ENCODE peak calls at places on chromosomes 12 and 14, in six cellular contexts. L, P, K, Z, H and M are unnamed samples.

GRCh38 chr14:57747036-57747435 is 118.9 kb downstream of the SLC35F4 start:
- DNase-seq in L (no peak), Z (no peak), P (peak), H (no peak), K (no peak), M (peak)

GRCh38 chr14:63663428-63664142 is 21.9 kb upstream of the WDR89 start:
- DNase-seq in Z (peak), K (peak), P (peak), L (no peak), H (no peak), M (no peak)

GRCh38 chr12:13342971-13343370 is 146.4 kb downstream of the EMP1 start:
- DNase-seq in L (no peak), K (no peak), Z (no peak), H (no peak), P (no peak), M (no peak)

GRCh38 chr12:53290661-53291060 is 4.7 kb upstream of the PFDN5 start:
- DNase-seq in P (no peak), Z (no peak), K (no peak), H (no peak), L (no peak), M (no peak)

GRCh38 chr12:97745406-97746101 is 282.9 kb downstream of the RMST start:
- DNase-seq in L (no peak), K (no peak), H (no peak), Z (no peak), P (no peak), M (no peak)

GRCh38 chr14:99055816-99056215 is 216.2 kb downstream of the BCL11B start:
- DNase-seq in L (no peak), H (no peak), K (no peak), Z (no peak), P (no peak), M (no peak)

GRCh38 chr12:13173537-13173936 is 23.0 kb upstream of the EMP1 start:
- DNase-seq in L (no peak), P (no peak), Z (no peak), H (peak), K (peak), M (peak)

GRCh38 chr14:23121401-23121800 is 2.3 kb upstream of the CEBPE start:
- DNase-seq in L (no peak), K (no peak), H (no peak), Z (no peak), P (no peak), M (peak)

GRCh38 chr12:13313886-13314285 is 117.4 kb downstream of the EMP1 start:
- DNase-seq in H (no peak), Z (no peak), P (no peak), K (no peak), L (no peak), M (no peak)

GRCh38 chr12:96912943-96913342 is 5.9 kb downstream of the NEDD1 start:
- DNase-seq in Z (no peak), P (no peak), K (no peak), H (no peak), L (no peak), M (no peak)

GRCh38 chr12:30047499-30048262 is 263.9 kb upstream of the TMTC1 start:
- DNase-seq in K (no peak), H (no peak), L (no peak), Z (no peak), P (no peak), M (peak)

GRCh38 chr12:18250313-18250916 is 10.9 kb upstream of the PIK3C2G start:
- DNase-seq in Z (peak), H (no peak), L (peak), P (peak), K (peak), M (peak)

GRCh38 chr12:52895726-52896189 is 9.1 kb downstream of the KRT8 start:
- DNase-seq in H (no peak), K (no peak), Z (no peak), L (no peak), P (peak), M (no peak)

GRCh38 chr14:34875031-34875922 is at the start of gene BAZ1A:
- DNase-seq in Z (peak), L (peak), P (peak), K (peak), H (peak), M (peak)

GRCh38 chr14:34874386-34875030 is 652 bp downstream of the BAZ1A start:
- DNase-seq in Z (peak), L (peak), K (peak), H (no peak), P (peak), M (peak)

GRCh38 chr14:34873591-34874385 is 1.4 kb downstream of the BAZ1A start:
- DNase-seq in L (peak), Z (no peak), P (peak), K (peak), H (peak), M (peak)

GRCh38 chr14:34867199-34867598 is 8.0 kb downstream of the BAZ1A start:
- DNase-seq in P (no peak), H (no peak), L (no peak), K (no peak), Z (no peak), M (no peak)

GRCh38 chr14:34872822-34873590 is 2.2 kb downstream of the BAZ1A start:
- DNase-seq in H (no peak), Z (peak), P (peak), L (no peak), K (no peak), M (no peak)
- TF ChIP-seq MYC in H (peak), Z (peak), P (peak), L (no peak), K (peak), M (no peak)

GRCh38 chr14:93974833-93975232 is 1.5 kb downstream of the ASB2 start:
- DNase-seq in L (no peak), Z (no peak), K (peak), H (no peak), P (no peak), M (no peak)
- TF ChIP-seq POLR2A in L (no peak), Z (no peak), K (no peak), H (no peak), P (no peak), M (no peak)

DNA sequence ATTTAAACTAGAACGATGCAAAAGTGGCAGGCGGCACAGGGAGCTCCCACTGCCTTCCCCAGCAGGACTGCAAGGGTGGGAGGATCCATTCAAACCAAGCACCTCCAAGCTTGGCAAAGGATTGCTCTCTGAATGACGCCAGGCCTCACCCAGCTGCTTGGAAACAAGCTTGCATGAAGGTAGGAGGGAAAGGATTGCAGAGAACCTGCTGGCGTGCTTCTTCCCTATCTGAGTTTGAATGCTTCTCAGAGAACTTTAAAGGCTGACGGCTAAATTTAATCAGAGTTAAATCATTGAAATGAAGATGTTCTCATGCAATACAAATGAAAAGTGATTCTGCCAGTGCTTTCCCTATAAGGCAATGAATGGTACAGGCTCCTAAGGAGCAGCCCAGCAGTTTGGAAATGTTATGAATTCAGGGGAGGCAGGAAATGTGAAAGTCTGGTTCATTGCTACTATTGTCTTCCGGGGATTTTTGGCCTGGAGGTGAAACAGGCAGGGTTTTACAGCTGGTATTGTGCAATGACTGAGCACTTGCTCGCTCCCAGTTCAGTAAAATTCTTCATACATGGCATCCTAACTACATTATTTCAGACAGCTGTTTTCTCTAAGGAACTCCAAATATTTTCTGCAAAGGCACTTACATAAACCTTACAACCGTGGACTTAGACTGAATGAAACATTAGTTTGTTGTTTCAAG is 31.9 kb upstream of the DUSP6 start:
- DNase-seq in P (no peak), K (peak), H (no peak), Z (peak), L (no peak), M (peak)
- TF ChIP-seq MAX in P (no peak), K (peak), H (no peak), Z (peak), L (no peak), M (no peak)

GRCh38 chr12:27334721-27335082 is 2.1 kb downstream of the BMAL2 start:
- DNase-seq in H (no peak), Z (no peak), K (no peak), L (no peak), P (no peak), M (no peak)

GRCh38 chr12:27334052-27334720 is 1.6 kb downstream of the BMAL2 start:
- DNase-seq in P (no peak), L (no peak), Z (no peak), K (peak), H (no peak), M (no peak)

GRCh38 chr12:27332407-27333310 is at the start of gene BMAL2:
- DNase-seq in P (peak), Z (peak), H (no peak), L (peak), K (peak), M (peak)

GRCh38 chr12:27331927-27332324 is 710 bp upstream of the BMAL2 start:
- DNase-seq in Z (no peak), K (peak), P (no peak), H (no peak), L (no peak), M (peak)

GRCh38 chr12:27333311-27334009 is 824 bp downstream of the BMAL2 start:
- DNase-seq in K (peak), Z (no peak), P (no peak), H (no peak), L (peak), M (peak)
- TF ChIP-seq MYC in K (peak), Z (peak), P (no peak), H (no peak), L (no peak), M (no peak)

GRCh38 chr12:121802485-121802842 is 1.3 kb upstream of the SETD1B start:
- DNase-seq in P (no peak), K (no peak), Z (no peak), H (no peak), L (no peak), M (no peak)

GRCh38 chr12:121801601-121802484 is 2.0 kb upstream of the SETD1B start:
- DNase-seq in H (no peak), K (peak), Z (no peak), L (no peak), P (no peak), M (peak)

GRCh38 chr12:121799175-121799841 is 4.5 kb upstream of the SETD1B start:
- DNase-seq in Z (peak), L (peak), K (peak), H (no peak), P (peak), M (peak)

GRCh38 chr12:121799842-121800693 is 3.7 kb upstream of the SETD1B start:
- DNase-seq in Z (peak), P (peak), H (no peak), L (peak), K (peak), M (peak)

GRCh38 chr12:121800694-121801600 is 2.9 kb upstream of the SETD1B start:
- DNase-seq in H (no peak), K (peak), L (peak), Z (no peak), P (peak), M (peak)
- TF ChIP-seq POLR2A in H (peak), K (peak), L (peak), Z (peak), P (peak), M (peak)

DNA sequence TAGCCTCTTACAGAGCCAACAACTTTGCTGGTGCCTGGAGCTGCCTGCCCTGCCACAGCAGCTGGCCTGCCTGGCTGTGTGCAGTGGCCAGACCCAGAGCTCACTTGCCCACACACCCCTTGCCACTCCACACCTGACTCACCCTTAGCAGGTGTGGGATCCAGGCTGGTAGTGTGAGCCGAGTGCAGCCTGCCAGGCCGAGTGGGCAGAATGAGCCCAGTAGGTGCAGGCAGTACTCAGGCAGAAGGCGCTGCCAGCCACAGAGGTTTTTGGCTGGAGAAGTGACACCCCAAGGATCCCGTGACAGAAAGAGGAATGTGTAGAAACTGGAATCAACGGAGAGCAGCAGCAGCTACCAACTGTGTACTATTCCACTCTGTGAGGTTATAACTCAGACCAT is 29.8 kb upstream of the PYGL start:
- DNase-seq in P (no peak), K (no peak), L (no peak), H (no peak), Z (no peak), M (no peak)
- TF ChIP-seq MAX in P (no peak), K (no peak), L (no peak), H (no peak), Z (no peak), M (no peak)

GRCh38 chr12:66403746-66404145 is 101.5 kb downstream of the HELB start:
- DNase-seq in P (no peak), H (no peak), L (no peak), K (no peak), Z (no peak), M (no peak)

GRCh38 chr12:66405395-66405794 is 103.1 kb downstream of the HELB start:
- DNase-seq in H (no peak), P (no peak), L (no peak), Z (no peak), K (no peak), M (peak)

GRCh38 chr12:66409195-66409871 is 107.0 kb downstream of the HELB start:
- DNase-seq in Z (peak), P (peak), K (peak), L (peak), H (no peak), M (peak)
- TF ChIP-seq MYC in Z (no peak), P (no peak), K (no peak), L (no peak), H (no peak), M (no peak)

GRCh38 chr12:4027412-4027811 is 154.2 kb upstream of the PARP11 start:
- DNase-seq in H (no peak), Z (peak), L (no peak), K (peak), P (no peak), M (no peak)
- TF ChIP-seq POLR2A in H (no peak), Z (no peak), L (no peak), K (no peak), P (no peak), M (no peak)

GRCh38 chr12:109346920-109347319 is 780 bp upstream of the MYO1H start:
- DNase-seq in P (peak), H (no peak), K (peak), Z (no peak), L (peak), M (no peak)
- TF ChIP-seq MAX in P (no peak), H (no peak), K (no peak), Z (no peak), L (no peak), M (no peak)

GRCh38 chr12:109481863-109482262 is 4.4 kb downstream of the UBE3B start:
- DNase-seq in Z (no peak), K (no peak), L (no peak), H (no peak), P (no peak), M (no peak)

GRCh38 chr12:109485201-109485600 is 7.8 kb downstream of the UBE3B start:
- DNase-seq in L (no peak), Z (no peak), H (no peak), P (no peak), K (no peak), M (no peak)

GRCh38 chr12:109483346-109483745 is 5.9 kb downstream of the UBE3B start:
- DNase-seq in K (no peak), L (no peak), H (no peak), P (no peak), Z (no peak), M (no peak)

GRCh38 chr12:109482491-109482890 is 5.1 kb downstream of the UBE3B start:
- DNase-seq in Z (no peak), L (no peak), P (no peak), H (no peak), K (no peak), M (no peak)

DNA sequence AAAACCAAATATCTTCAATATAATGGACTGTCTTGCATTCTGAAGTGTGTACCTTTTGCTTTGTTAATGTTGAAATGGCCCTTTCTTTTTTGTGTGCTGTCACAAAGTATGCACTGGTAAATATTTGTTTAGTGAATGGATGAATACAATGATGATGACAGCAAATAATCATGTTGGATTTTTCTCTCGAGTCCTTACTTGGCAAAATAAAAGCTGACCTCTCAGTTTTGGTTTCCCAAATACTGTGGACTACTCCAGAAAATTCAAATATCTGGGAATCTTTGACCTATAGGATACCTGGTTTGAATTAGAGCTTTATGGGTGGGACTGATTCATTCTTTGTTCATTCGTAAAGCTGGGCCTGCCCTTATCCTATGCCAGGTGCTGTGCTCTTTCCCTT is 5.5 kb downstream of the UBE3B start:
- DNase-seq in K (no peak), Z (no peak), H (no peak), P (no peak), L (no peak), M (no peak)
- TF ChIP-seq MYC in K (no peak), Z (no peak), H (no peak), P (no peak), L (no peak), M (no peak)